ENCODE peak calls at places on chromosomes 13 and 19, in six cellular contexts. N is stimulated activated CD8-positive, alpha-beta memory T cell treated with anti-CD3 and anti-CD28 coated beads, Interleukin-4, amount 100 ng/mL, for 4 hours; T is stimulated activated CD4-positive, alpha-beta T cell treated with anti-CD3 and anti-CD28 coated beads, Interleukin-2, amount 100 ng/mL, for 48 hours; F is fibroblast of lung; S is fibroblast of mammary gland; I is activated CD4-positive, CD25-positive, alpha-beta regulatory T cell treated with anti-CD3 and anti-CD28 coated beads, Interleukin-2, amount 50 U/mL, for 16 hours. Y is an unnamed sample.
A peak's percentile ranks its signal among the peaks of the same experiment; 100 is the strongest.

GRCh38 chr13:112813552-112813951 is 123.7 kb downstream of the ATP11A start:
- DNase-seq in S (no peak), T (no peak), I (no peak), F (no peak), N (no peak), Y (no peak)

GRCh38 chr13:109439813-109440212 is 346.6 kb downstream of the IRS2 start:
- DNase-seq in N (no peak), S (no peak), F (no peak), T (no peak), I (no peak), Y (no peak)

GRCh38 chr19:6319376-6319775 is 14.0 kb downstream of the ACER1 start:
- DNase-seq in F (no peak), T (no peak), I (no peak), S (no peak), N (no peak), Y (no peak)

GRCh38 chr19:12789098-12789903 is 2.0 kb upstream of the JUNB start:
- DNase-seq in I (no peak), N (no peak), F (no peak), S (no peak), T (no peak), Y (no peak)

GRCh38 chr13:90197722-90198121 is 1149.8 kb upstream of the MIR17HG start:
- DNase-seq in N (no peak), F (peak; percentile 9), I (no peak), T (no peak), S (peak; percentile 41), Y (no peak)

GRCh38 chr13:58429917-58430316 is 798.4 kb downstream of the PCDH17 start:
- DNase-seq in I (no peak), T (no peak), N (no peak), S (no peak), F (no peak), Y (no peak)

GRCh38 chr19:10134040-10134439 is 14.3 kb upstream of the EIF3G start:
- DNase-seq in N (no peak), F (no peak), S (no peak), T (no peak), I (no peak), Y (no peak)

GRCh38 chr19:5719274-5719960 is 529 bp downstream of the LONP1 start:
- DNase-seq in N (no peak), S (no peak), T (peak; percentile 30), F (no peak), I (no peak), Y (no peak)

GRCh38 chr19:58557253-58558065 is 952 bp downstream of the UBE2M start:
- DNase-seq in F (no peak), T (no peak), S (no peak), N (no peak), I (no peak), Y (no peak)

GRCh38 chr19:329876-330275 is 14.7 kb downstream of the MIER2 start:
- DNase-seq in N (no peak), T (no peak), S (no peak), F (no peak), I (no peak), Y (no peak)

GRCh38 chr13:51837016-51837415 is 8.0 kb downstream of the TMEM272 start:
- DNase-seq in S (no peak), F (no peak), T (no peak), N (no peak), I (no peak), Y (no peak)

GRCh38 chr19:15200575-15201364 is at the start of gene NOTCH3:
- DNase-seq in N (no peak), T (no peak), I (no peak), S (no peak), F (no peak), Y (no peak)

GRCh38 chr13:73610799-73611592 is 523.2 kb downstream of the KLF12 start:
- DNase-seq in S (no peak), N (no peak), I (no peak), F (no peak), T (no peak), Y (no peak)

GRCh38 chr19:54389556-54389955 is 24.8 kb upstream of the LAIR1 start:
- DNase-seq in T (no peak), N (no peak), I (no peak), F (no peak), S (no peak), Y (no peak)

GRCh38 chr19:41821003-41821735 is 23.3 kb downstream of the LYPD4 start:
- DNase-seq in N (no peak), T (peak; percentile 45), S (peak; percentile 29), I (no peak), F (peak; percentile 15), Y (no peak)

GRCh38 chr19:1189419-1189818 is 15.4 kb upstream of the SBNO2 start:
- DNase-seq in S (no peak), T (peak; percentile 58), I (no peak), F (no peak), N (no peak), Y (no peak)

GRCh38 chr13:24505256-24505655 is 7.3 kb downstream of the PARP4 start:
- DNase-seq in F (no peak), I (no peak), T (no peak), N (no peak), S (peak; percentile 36), Y (no peak)

GRCh38 chr19:41408256-41408655 is 10.6 kb downstream of the BCKDHA start:
- DNase-seq in N (no peak), I (no peak), S (no peak), F (no peak), T (no peak), Y (no peak)

GRCh38 chr13:97432232-97432916 is 1.6 kb upstream of the RAP2A start:
- DNase-seq in I (no peak), S (no peak), F (no peak), N (no peak), T (no peak), Y (no peak)

GRCh38 chr13:50410921-50411712 is 395.9 kb downstream of the KCNRG start:
- DNase-seq in S (peak; percentile 85), N (no peak), F (peak; percentile 83), T (no peak), I (no peak), Y (no peak)

GRCh38 chr13:60329221-60329983 is 67.6 kb upstream of the TDRD3 start:
- DNase-seq in S (peak; percentile 25), N (no peak), F (peak; percentile 32), T (no peak), I (no peak), Y (peak; percentile 5)

GRCh38 chr19:19214892-19215291 is 3.1 kb downstream of the NCAN start:
- DNase-seq in I (no peak), N (no peak), F (peak; percentile 42), S (peak; percentile 30), T (peak; percentile 27), Y (peak; percentile 13)

GRCh38 chr19:49165865-49166301 is 8.3 kb downstream of the TRPM4 start:
- DNase-seq in T (no peak), N (no peak), F (no peak), I (no peak), S (no peak), Y (no peak)

GRCh38 chr19:16078311-16078758 is 2.0 kb downstream of the TPM4 start:
- DNase-seq in F (no peak), T (no peak), N (no peak), I (no peak), S (peak; percentile 89), Y (peak; percentile 29)

GRCh38 chr19:45144431-45145269 is 16.1 kb downstream of the NKPD1 start:
- DNase-seq in T (no peak), N (no peak), I (no peak), S (no peak), F (no peak), Y (no peak)

GRCh38 chr13:71759506-71760225 is 107.3 kb downstream of the DACH1 start:
- DNase-seq in I (no peak), S (no peak), F (peak; percentile 15), N (no peak), T (no peak), Y (no peak)

GRCh38 chr19:43648633-43649032 is 9.0 kb upstream of the CADM4 start:
- DNase-seq in T (no peak), I (no peak), S (no peak), N (no peak), F (no peak), Y (no peak)

GRCh38 chr19:44303976-44304568 is 753 bp downstream of the ZNF235 start:
- DNase-seq in S (peak; percentile 47), I (no peak), N (no peak), T (no peak), F (no peak), Y (peak; percentile 15)

GRCh38 chr13:106471957-106472543 is 63.4 kb downstream of the EFNB2 start:
- DNase-seq in N (no peak), S (peak; percentile 89), I (no peak), T (no peak), F (peak; percentile 77), Y (peak; percentile 35)

GRCh38 chr13:100573121-100573520 is 15.5 kb downstream of the GGACT start:
- DNase-seq in F (peak; percentile 82), N (peak; percentile 48), I (peak; percentile 55), S (peak; percentile 86), T (peak; percentile 67), Y (peak; percentile 70)

GRCh38 chr13:47908200-47908902 is 92.7 kb downstream of the SUCLA2 start:
- DNase-seq in F (peak; percentile 22), T (no peak), S (peak; percentile 77), I (no peak), N (no peak), Y (peak; percentile 26)

Y was measured in astrocyte of the cerebellum.